ENCODE peak calls at places on chromosomes 2 and 18, in nine cellular contexts. G is left lung, O is heart right ventricle, Y is H1, K is HCT116, Z is kidney, I is IMR-90, X is tibial nerve, A is astrocyte. T is an unnamed sample.

GRCh38 chr18:76756491-76757288 is 65.7 kb upstream of the ZNF236 start:
- DNase-seq in G (no peak), O (no peak), Y (no peak), K (no peak), Z (peak; percentile 79), I (no peak), X (no peak), A (no peak), T (no peak)

GRCh38 chr2:13574831-13575230 is 858.1 kb downstream of the TRIB2 start:
- DNase-seq in G (no peak), O (no peak), Y (no peak), K (no peak), Z (no peak), I (no peak), X (no peak), A (no peak), T (no peak)

GRCh38 chr2:104851236-104852160 is 2.4 kb upstream of the POU3F3 start:
- DNase-seq in G (no peak), O (no peak), Y (no peak), K (no peak), Z (no peak), I (no peak), X (no peak), A (no peak), T (no peak)

GRCh38 chr18:24404591-24404990 is 7.0 kb upstream of the OSBPL1A start:
- DNase-seq in G (no peak), O (no peak), Y (no peak), K (no peak), Z (no peak), I (no peak), X (no peak), A (no peak), T (no peak)

GRCh38 chr2:105924932-105925331 is 180.2 kb downstream of the NCK2 start:
- DNase-seq in G (no peak), O (no peak), Y (no peak), K (no peak), Z (no peak), I (no peak), X (no peak), A (no peak), T (no peak)

GRCh38 chr2:132969371-132969985 is 299.5 kb upstream of the LYPD1 start:
- DNase-seq in G (no peak), O (no peak), Y (no peak), K (no peak), Z (no peak), I (peak; percentile 42), X (no peak), A (no peak), T (peak; percentile 39)

GRCh38 chr2:20661028-20661980 is 5.6 kb upstream of the GDF7 start:
- DNase-seq in G (peak; percentile 61), O (peak; percentile 63), Y (peak; percentile 69), K (peak; percentile 69), Z (peak; percentile 86), I (peak; percentile 75), X (no peak), A (peak; percentile 39), T (peak; percentile 34)

GRCh38 chr2:239143858-239144712 is 256.7 kb downstream of the HDAC4 start:
- DNase-seq in G (no peak), O (no peak), Y (no peak), K (peak; percentile 21), Z (no peak), I (peak; percentile 53), X (no peak), A (peak; percentile 30), T (peak; percentile 0)

GRCh38 chr2:46117379-46117778 is 179.8 kb upstream of the EPAS1 start:
- DNase-seq in G (no peak), O (no peak), Y (no peak), K (peak; percentile 41), Z (no peak), I (peak; percentile 67), X (no peak), A (peak; percentile 85), T (peak; percentile 74)

GRCh38 chr2:55167630-55167967 is 64.5 kb downstream of the CLHC1 start:
- DNase-seq in G (no peak), O (no peak), Y (no peak), K (no peak), Z (no peak), I (no peak), X (no peak), A (no peak), T (no peak)

GRCh38 chr2:234588054-234588430 is 91.2 kb upstream of the ARL4C start:
- DNase-seq in G (no peak), O (no peak), Y (no peak), K (no peak), Z (no peak), I (no peak), X (no peak), A (peak; percentile 83), T (no peak)

GRCh38 chr2:171225302-171225980 is 64.7 kb upstream of the TLK1 start:
- DNase-seq in G (no peak), O (no peak), Y (no peak), K (peak; percentile 88), Z (no peak), I (peak; percentile 95), X (no peak), A (peak; percentile 94), T (peak; percentile 95)

DNA sequence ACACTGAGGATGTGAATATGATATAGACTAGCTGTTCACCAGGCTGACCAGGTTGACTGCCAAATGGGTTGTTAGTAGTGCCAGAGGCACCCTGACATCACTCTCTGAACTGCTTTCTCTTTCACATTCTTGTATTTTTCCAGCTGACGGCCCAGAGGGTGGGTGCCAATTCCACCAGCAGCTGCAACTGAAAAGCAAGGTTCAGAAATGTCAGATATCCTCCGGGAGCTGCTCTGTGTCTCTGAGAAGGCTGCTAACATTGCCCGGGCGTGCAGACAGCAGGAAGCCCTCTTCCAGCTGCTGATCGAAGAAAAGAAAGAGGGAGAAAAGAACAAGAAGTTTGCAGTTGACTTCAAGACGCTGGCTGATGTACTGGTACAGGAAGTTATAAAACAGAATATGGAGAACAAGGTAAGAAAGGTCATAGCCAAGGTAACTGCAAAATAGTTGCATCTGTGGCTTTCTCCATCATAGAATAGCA is 16.5 kb downstream of the INPP1 start:
- DNase-seq in G (no peak), O (peak; percentile 70), Y (no peak), K (no peak), Z (peak; percentile 78), I (peak; percentile 76), X (peak; percentile 35), A (peak; percentile 64), T (no peak)
- H3K4me1 ChIP-seq in G (no peaks in the 10 kb centered on the region), O (peaks cover 13% of the 10 kb centered on the region), Y (no peaks in the 10 kb centered on the region), K (no peaks in the 10 kb centered on the region), Z (peaks cover 8% of the 10 kb centered on the region), I (peaks cover 10% of the 10 kb centered on the region), X (peaks cover 5% of the 10 kb centered on the region), A (no peaks in the 10 kb centered on the region), T (peaks cover 17% of the 10 kb centered on the region)

GRCh38 chr18:11761553-11761952 is 72.5 kb downstream of the GNAL start:
- DNase-seq in G (no peak), O (no peak), Y (no peak), K (peak; percentile 8), Z (no peak), I (no peak), X (no peak), A (no peak), T (no peak)
- TF ChIP-seq CTCF in G (no peak), O (no peak), Y (peak; percentile 55), K (peak; percentile 62), Z (no peak), I (no peak), X (no peak), A (no peak), T (peak; percentile 50)

DNA sequence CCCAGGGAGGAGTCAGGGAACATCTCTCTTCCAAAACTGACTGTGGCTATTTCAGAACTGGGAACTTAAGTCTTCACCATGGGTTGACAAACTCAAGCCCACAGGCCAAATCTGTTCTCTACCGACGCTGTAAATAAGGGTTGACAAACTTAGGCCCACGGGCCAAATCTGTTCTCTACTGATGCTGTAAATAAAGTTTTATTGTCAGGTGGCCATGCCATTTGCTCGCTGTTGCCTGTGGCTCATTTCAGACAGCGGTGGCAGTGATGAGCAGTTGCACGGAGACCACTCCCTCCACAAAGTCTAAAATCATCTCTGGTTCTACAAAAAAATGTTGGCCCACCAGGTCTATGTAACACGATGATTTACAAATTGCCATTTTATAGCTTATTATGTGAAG is 160.9 kb downstream of the MYT1L start:
- DNase-seq in G (no peak), O (no peak), Y (no peak), K (no peak), Z (no peak), I (no peak), X (no peak), A (no peak), T (no peak)
- H3K4me1 ChIP-seq in G (no peaks in the 10 kb centered on the region), O (no peaks in the 10 kb centered on the region), Y (peaks cover 6% of the 10 kb centered on the region), K (no peaks in the 10 kb centered on the region), Z (no peaks in the 10 kb centered on the region), I (no peaks in the 10 kb centered on the region), X (no peaks in the 10 kb centered on the region), A (no peaks in the 10 kb centered on the region), T (no peaks in the 10 kb centered on the region)

GRCh38 chr2:175004980-175005832 is at the start of gene CHN1:
- DNase-seq in G (peak; percentile 65), O (peak; percentile 84), Y (no peak), K (no peak), Z (peak; percentile 88), I (peak; percentile 69), X (peak; percentile 49), A (peak; percentile 53), T (no peak)
- TF ChIP-seq CTCF in G (no peak), O (peak; percentile 2), Y (no peak), K (no peak), Z (no peak), I (peak; percentile 4), X (no peak), A (no peak), T (peak; percentile 13)

DNA sequence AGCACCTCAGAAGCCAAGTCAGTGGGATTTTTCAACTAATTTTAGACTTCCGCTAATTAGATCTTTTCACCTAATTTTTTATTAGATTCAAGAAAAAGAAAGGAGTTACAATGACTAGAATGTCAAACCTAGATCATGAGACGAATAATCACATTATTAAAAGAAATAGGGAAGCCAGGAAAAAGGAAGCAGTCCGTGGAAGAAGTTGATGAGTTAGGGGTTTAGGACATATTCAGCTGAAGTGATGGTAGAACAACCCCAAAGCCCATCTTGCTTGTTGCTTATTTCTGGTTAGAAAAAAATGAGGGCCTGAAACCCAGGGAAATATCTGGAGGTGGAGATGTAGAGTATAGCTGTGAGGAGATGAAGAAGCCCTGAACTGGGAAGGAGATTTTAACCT is 8.0 kb downstream of the KLF7 start:
- DNase-seq in G (no peak), O (no peak), Y (no peak), K (no peak), Z (no peak), I (no peak), X (no peak), A (no peak), T (peak; percentile 1)
- H3K4me1 ChIP-seq in G (peaks cover 27% of the 10 kb centered on the region), O (peaks cover 99% of the 10 kb centered on the region), Y (peaks cover 40% of the 10 kb centered on the region), K (peaks cover 3% of the 10 kb centered on the region), Z (peaks cover 14% of the 10 kb centered on the region), I (peaks cover 25% of the 10 kb centered on the region), X (peaks cover 100% of the 10 kb centered on the region), A (peaks cover 60% of the 10 kb centered on the region), T (peaks cover 45% of the 10 kb centered on the region)